ENCODE peak calls at places on chromosomes 7 and 10, in ten cellular contexts. O is foreskin fibroblast, X is T-helper 17 cell, B is HAP-1, U is fibroblast of the conjunctiva, K is endothelial cell of umbilical vein, J is HTR-8/SVneo, E is cardiac muscle cell, Y is DMS53, F is C1 segment of cervical spinal cord. M is an unnamed sample.

GRCh38 chr10:128481152-128481551 is 354.9 kb upstream of the MKI67 start:
- DNase-seq in K (no peak), U (no peak), J (no peak), B (no peak), X (no peak), O (no peak), E (no peak), Y (no peak), F (no peak), M (no peak)

GRCh38 chr10:119006451-119007210 is 22.9 kb upstream of the NANOS1 start:
- DNase-seq in E (peak), B (no peak), F (no peak), J (peak), K (peak), O (peak), X (no peak), U (peak), Y (peak), M (peak)

GRCh38 chr7:99201027-99201426 is 6.9 kb downstream of the KPNA7 start:
- DNase-seq in Y (no peak), U (no peak), F (no peak), O (peak), K (no peak), E (peak), J (peak), B (no peak), X (no peak), M (peak)

GRCh38 chr10:11245981-11246590 is 228.4 kb downstream of the CELF2 start:
- DNase-seq in U (no peak), O (no peak), B (no peak), K (no peak), Y (no peak), F (no peak), J (no peak), X (no peak), E (no peak), M (no peak)

GRCh38 chr7:135964791-135965190 is 12.4 kb downstream of the MTPN start:
- DNase-seq in O (no peak), X (no peak), J (no peak), Y (no peak), U (no peak), F (no peak), B (no peak), K (no peak), E (no peak), M (no peak)

GRCh38 chr7:47513741-47514241 is 68.1 kb downstream of the TNS3 start:
- DNase-seq in F (peak), K (no peak), U (no peak), B (no peak), X (no peak), O (peak), Y (no peak), J (no peak), E (peak), M (no peak)

GRCh38 chr10:69728335-69728861 is 73.3 kb upstream of the COL13A1 start:
- DNase-seq in F (no peak), K (peak), J (peak), Y (peak), B (no peak), X (no peak), U (no peak), O (peak), E (peak), M (no peak)

GRCh38 chr7:45984386-45985295 is 63.6 kb upstream of the IGFBP3 start:
- DNase-seq in K (no peak), O (no peak), J (peak), E (no peak), U (no peak), F (no peak), B (no peak), Y (peak), X (no peak), M (no peak)